ENCODE peak calls at places on chromosomes 2 and 18, in ten cellular contexts. J is Peyer's patch; T is cardiac muscle cell; N is hypothalamus; W is C1 segment of cervical spinal cord; S is activated CD4-positive, alpha-beta T cell treated with anti-CD3 and anti-CD28 coated beads, Interleukin-2, amount 50 U/mL, for 24 hours; B is cerebellum; U is stimulated activated CD4-positive, alpha-beta T cell treated with anti-CD3 and anti-CD28 coated beads, Interleukin-2, amount 100 ng/mL, for 48 hours; Y is NCI-H510A treated with DMSO at 0.1 percent for 48 hours; F is iris pigment epithelial cell. E is an unnamed sample.
A peak's percentile ranks its signal among the peaks of the same experiment; 100 is the strongest.

GRCh38 chr18:36950282-36950681 is 121.4 kb downstream of the KIAA1328 start:
- DNase-seq in J (no peak), T (no peak), N (no peak), W (no peak), S (no peak), B (no peak), U (no peak), Y (no peak), F (no peak), E (no peak)

GRCh38 chr2:162480067-162480466 is 136.1 kb downstream of the GCA start:
- DNase-seq in J (no peak), T (no peak), N (no peak), W (no peak), S (no peak), B (no peak), U (no peak), Y (no peak), F (peak; percentile 67), E (no peak)

GRCh38 chr2:102120261-102121259 is 22.0 kb upstream of the IL1R1 start:
- DNase-seq in J (no peak), T (no peak), N (no peak), W (no peak), S (no peak), B (no peak), U (no peak), Y (no peak), F (no peak), E (no peak)

GRCh38 chr18:53153281-53153680 is 813.3 kb downstream of the DCC start:
- DNase-seq in J (no peak), T (peak; percentile 32), N (no peak), W (no peak), S (no peak), B (no peak), U (no peak), Y (no peak), F (no peak), E (no peak)

GRCh38 chr18:14978962-14979535 is 231.1 kb downstream of the ANKRD30B start:
- DNase-seq in J (peak; percentile 72), T (peak; percentile 0), N (peak; percentile 21), W (no peak), S (no peak), B (peak; percentile 1), U (peak; percentile 39), Y (no peak), F (no peak), E (no peak)

GRCh38 chr2:105912081-105912480 is 167.4 kb downstream of the NCK2 start:
- DNase-seq in J (no peak), T (no peak), N (no peak), W (no peak), S (no peak), B (no peak), U (no peak), Y (no peak), F (peak; percentile 25), E (no peak)

GRCh38 chr2:234136461-234136860 is 86.0 kb downstream of the SPP2 start:
- DNase-seq in J (no peak), T (no peak), N (no peak), W (no peak), S (no peak), B (no peak), U (no peak), Y (no peak), F (no peak), E (no peak)

GRCh38 chr18:67421666-67422065 is 94.9 kb downstream of the DSEL start:
- DNase-seq in J (no peak), T (no peak), N (no peak), W (no peak), S (no peak), B (no peak), U (no peak), Y (no peak), F (peak; percentile 44), E (no peak)

GRCh38 chr2:70541481-70542020 is 12.1 kb downstream of the TGFA start:
- DNase-seq in J (no peak), T (no peak), N (peak; percentile 32), W (no peak), S (no peak), B (peak; percentile 52), U (no peak), Y (no peak), F (no peak), E (no peak)

GRCh38 chr2:224025874-224026273 is 13.2 kb downstream of the SERPINE2 start:
- DNase-seq in J (no peak), T (no peak), N (no peak), W (no peak), S (peak; percentile 5), B (no peak), U (peak; percentile 19), Y (no peak), F (no peak), E (no peak)